ENCODE peak calls at places on chromosomes 4 and X, in five cellular contexts. One of them, this sample, is unnamed.

GRCh38 chrX:144722307-144722706 is 525.0 kb upstream of the SPANXN1 start:
- DNase-seq in fibroblast of gingiva: no peak
- DNase-seq in activated CD8-positive, alpha-beta T cell treated with anti-CD3 and anti-CD28 coated beads, Interleukin-2, amount 10 ng/mL, durations not matched to agents 7 days and 5 days: no peak
- DNase-seq in A549: no peak
- DNase-seq in uterus: no peak
- DNase-seq in this sample: no peak

GRCh38 chrX:24728530-24728929 is 34.8 kb downstream of the POLA1 start:
- DNase-seq in fibroblast of gingiva: no peak
- DNase-seq in activated CD8-positive, alpha-beta T cell treated with anti-CD3 and anti-CD28 coated beads, Interleukin-2, amount 10 ng/mL, durations not matched to agents 7 days and 5 days: no peak
- DNase-seq in A549: no peak
- DNase-seq in uterus: no peak
- DNase-seq in this sample: no peak

GRCh38 chr4:7831330-7831729 is 108.3 kb downstream of the AFAP1 start:
- DNase-seq in fibroblast of gingiva: peak; percentile 25
- DNase-seq in activated CD8-positive, alpha-beta T cell treated with anti-CD3 and anti-CD28 coated beads, Interleukin-2, amount 10 ng/mL, durations not matched to agents 7 days and 5 days: no peak
- DNase-seq in A549: no peak
- DNase-seq in uterus: no peak
- DNase-seq in this sample: peak; percentile 88

GRCh38 chr4:3114377-3114776 is 39.9 kb downstream of the HTT start:
- DNase-seq in fibroblast of gingiva: no peak
- DNase-seq in activated CD8-positive, alpha-beta T cell treated with anti-CD3 and anti-CD28 coated beads, Interleukin-2, amount 10 ng/mL, durations not matched to agents 7 days and 5 days: no peak
- DNase-seq in A549: no peak
- DNase-seq in uterus: no peak
- DNase-seq in this sample: no peak

GRCh38 chrX:142428916-142429315 is 223.8 kb upstream of the MAGEC2 start:
- DNase-seq in fibroblast of gingiva: no peak
- DNase-seq in activated CD8-positive, alpha-beta T cell treated with anti-CD3 and anti-CD28 coated beads, Interleukin-2, amount 10 ng/mL, durations not matched to agents 7 days and 5 days: no peak
- DNase-seq in A549: no peak
- DNase-seq in uterus: no peak
- DNase-seq in this sample: no peak

GRCh38 chr4:20764353-20764752 is 64.1 kb downstream of the PACRGL start:
- DNase-seq in fibroblast of gingiva: no peak
- DNase-seq in activated CD8-positive, alpha-beta T cell treated with anti-CD3 and anti-CD28 coated beads, Interleukin-2, amount 10 ng/mL, durations not matched to agents 7 days and 5 days: no peak
- DNase-seq in A549: no peak
- DNase-seq in uterus: no peak
- DNase-seq in this sample: peak; percentile 12

GRCh38 chr4:1826531-1827350 is 29.2 kb downstream of the LETM1 start:
- DNase-seq in fibroblast of gingiva: no peak
- DNase-seq in activated CD8-positive, alpha-beta T cell treated with anti-CD3 and anti-CD28 coated beads, Interleukin-2, amount 10 ng/mL, durations not matched to agents 7 days and 5 days: no peak
- DNase-seq in A549: no peak
- DNase-seq in uterus: no peak
- DNase-seq in this sample: no peak

GRCh38 chr4:170274616-170275015 is 184.9 kb upstream of the AADAT start:
- DNase-seq in fibroblast of gingiva: no peak
- DNase-seq in activated CD8-positive, alpha-beta T cell treated with anti-CD3 and anti-CD28 coated beads, Interleukin-2, amount 10 ng/mL, durations not matched to agents 7 days and 5 days: no peak
- DNase-seq in A549: no peak
- DNase-seq in uterus: no peak
- DNase-seq in this sample: no peak

GRCh38 chr4:140963883-140964282 is 169.4 kb downstream of the RNF150 start:
- DNase-seq in fibroblast of gingiva: no peak
- DNase-seq in activated CD8-positive, alpha-beta T cell treated with anti-CD3 and anti-CD28 coated beads, Interleukin-2, amount 10 ng/mL, durations not matched to agents 7 days and 5 days: no peak
- DNase-seq in A549: no peak
- DNase-seq in uterus: no peak
- DNase-seq in this sample: no peak

GRCh38 chrX:121869876-121870477 is 822.6 kb downstream of the GLUD2 start:
- DNase-seq in fibroblast of gingiva: no peak
- DNase-seq in activated CD8-positive, alpha-beta T cell treated with anti-CD3 and anti-CD28 coated beads, Interleukin-2, amount 10 ng/mL, durations not matched to agents 7 days and 5 days: no peak
- DNase-seq in A549: no peak
- DNase-seq in uterus: no peak
- DNase-seq in this sample: no peak

GRCh38 chr4:40189997-40190396 is 6.8 kb upstream of the RHOH start:
- DNase-seq in fibroblast of gingiva: no peak
- DNase-seq in activated CD8-positive, alpha-beta T cell treated with anti-CD3 and anti-CD28 coated beads, Interleukin-2, amount 10 ng/mL, durations not matched to agents 7 days and 5 days: no peak
- DNase-seq in A549: peak; percentile 58
- DNase-seq in uterus: no peak
- DNase-seq in this sample: no peak

GRCh38 chr4:146098978-146099377 is 76.5 kb upstream of the LSM6 start:
- DNase-seq in fibroblast of gingiva: no peak
- DNase-seq in activated CD8-positive, alpha-beta T cell treated with anti-CD3 and anti-CD28 coated beads, Interleukin-2, amount 10 ng/mL, durations not matched to agents 7 days and 5 days: no peak
- DNase-seq in A549: no peak
- DNase-seq in uterus: no peak
- DNase-seq in this sample: no peak

GRCh38 chr4:176274441-176274840 is 5.4 kb upstream of the ASB5 start:
- DNase-seq in fibroblast of gingiva: peak; percentile 75
- DNase-seq in activated CD8-positive, alpha-beta T cell treated with anti-CD3 and anti-CD28 coated beads, Interleukin-2, amount 10 ng/mL, durations not matched to agents 7 days and 5 days: no peak
- DNase-seq in A549: peak; percentile 8
- DNase-seq in uterus: no peak
- DNase-seq in this sample: no peak